ENCODE peak calls at places on chromosome 18, in eight cellular contexts. W is GM12878; X is aorta; H is naive B cell; C is T-helper 17 cell; S is activated T-helper 17 cell treated with anti-CD3 and anti-CD28 coated beads, Interleukin-2, amount 50 U/mL, for 72 hours; U is lower lobe of right lung; I is gastrocnemius medialis. L is an unnamed sample.

GRCh38 chr18:79846936-79847557 is 49.3 kb downstream of the KCNG2 start:
- ATAC-seq in W (no peak), X (no peak), H (no peak), C (no peak), S (no peak), U (no peak), I (no peak), L (no peak)

GRCh38 chr18:45213040-45213333 is 402.3 kb upstream of the SLC14A2 start:
- ATAC-seq in W (peak), X (no peak), H (no peak), C (no peak), S (peak), U (no peak), I (peak), L (no peak)

GRCh38 chr18:907171-907879 is 2.7 kb downstream of the ADCYAP1 start:
- ATAC-seq in W (no peak), X (no peak), H (no peak), C (peak), S (no peak), U (peak), I (no peak), L (peak)

GRCh38 chr18:26642461-26643348 is 94.4 kb upstream of the KCTD1 start:
- ATAC-seq in W (no peak), X (no peak), H (no peak), C (no peak), S (no peak), U (peak), I (no peak), L (no peak)

GRCh38 chr18:25289040-25289631 is 62.8 kb downstream of the ZNF521 start:
- ATAC-seq in W (no peak), X (peak), H (no peak), C (no peak), S (no peak), U (no peak), I (peak), L (peak)

GRCh38 chr18:12883003-12883683 is 894 bp downstream of the PTPN2 start:
- ATAC-seq in W (peak), X (peak), H (no peak), C (no peak), S (peak), U (peak), I (peak), L (peak)

GRCh38 chr18:8450898-8451665 is 158.2 kb upstream of the RAB12 start:
- ATAC-seq in W (no peak), X (peak), H (no peak), C (no peak), S (no peak), U (no peak), I (no peak), L (no peak)

GRCh38 chr18:32114293-32114692 is 22.6 kb downstream of the RNF138 start:
- ATAC-seq in W (no peak), X (no peak), H (no peak), C (no peak), S (no peak), U (no peak), I (no peak), L (no peak)

GRCh38 chr18:79611040-79611681 is 68.4 kb upstream of the CTDP1 start:
- ATAC-seq in W (no peak), X (no peak), H (no peak), C (no peak), S (no peak), U (peak), I (no peak), L (peak)

GRCh38 chr18:13524054-13524453 is 202.3 kb downstream of the FAM210A start:
- ATAC-seq in W (no peak), X (no peak), H (no peak), C (no peak), S (no peak), U (no peak), I (no peak), L (no peak)

GRCh38 chr18:74906189-74906588 is 302.8 kb downstream of the PTGR3 start:
- ATAC-seq in W (no peak), X (no peak), H (no peak), C (no peak), S (no peak), U (no peak), I (no peak), L (no peak)

GRCh38 chr18:57737661-57738060 is 65.5 kb downstream of the ATP8B1 start:
- ATAC-seq in W (no peak), X (peak), H (no peak), C (no peak), S (no peak), U (peak), I (peak), L (peak)

GRCh38 chr18:62061812-62062211 is 125.0 kb downstream of the PIGN start:
- ATAC-seq in W (no peak), X (no peak), H (no peak), C (no peak), S (no peak), U (no peak), I (no peak), L (no peak)

GRCh38 chr18:392926-393325 is 107.6 kb downstream of the COLEC12 start:
- ATAC-seq in W (no peak), X (no peak), H (no peak), C (no peak), S (no peak), U (no peak), I (no peak), L (no peak)

GRCh38 chr18:50356036-50356945 is 18.6 kb upstream of the SKA1 start:
- ATAC-seq in W (peak), X (no peak), H (peak), C (peak), S (peak), U (peak), I (no peak), L (no peak)

GRCh38 chr18:36045241-36045999 is 21.9 kb downstream of the RPRD1A start:
- ATAC-seq in W (no peak), X (no peak), H (no peak), C (no peak), S (no peak), U (no peak), I (no peak), L (no peak)

GRCh38 chr18:9707381-9708056 is 582 bp upstream of the RAB31 start:
- ATAC-seq in W (no peak), X (peak), H (no peak), C (no peak), S (no peak), U (peak), I (peak), L (peak)